ENCODE peak calls at places on chromosome 7, in seven cellular contexts. F is HCT116, Y is SK-N-SH, Z is K562, I is H1, B is HepG2, N is GM12878. M is an unnamed sample.

GRCh38 chr7:45384499-45384898 is 189.7 kb upstream of the ADCY1 start:
- DNase-seq in F (no peak), Y (no peak), Z (no peak), I (no peak), B (no peak), N (no peak), M (no peak)

GRCh38 chr7:110573862-110574528 is 516.9 kb upstream of the LRRN3 start:
- DNase-seq in F (peak), Y (no peak), Z (no peak), I (no peak), B (peak), N (no peak), M (no peak)

GRCh38 chr7:91249506-91250233 is 14.6 kb upstream of the FZD1 start:
- DNase-seq in F (no peak), Y (no peak), Z (no peak), I (no peak), B (no peak), N (no peak), M (no peak)

GRCh38 chr7:7103343-7104313 is 78.7 kb upstream of the C1GALT1 start:
- DNase-seq in F (peak), Y (peak), Z (peak), I (no peak), B (peak), N (peak), M (peak)

GRCh38 chr7:111518264-111518663 is 44.0 kb downstream of the IMMP2L start:
- DNase-seq in F (no peak), Y (no peak), Z (no peak), I (no peak), B (no peak), N (no peak), M (no peak)

GRCh38 chr7:55335786-55336185 is 29.4 kb upstream of the LANCL2 start:
- DNase-seq in F (no peak), Y (no peak), Z (no peak), I (no peak), B (no peak), N (no peak), M (no peak)

GRCh38 chr7:66921396-66921917 is 432 bp downstream of the TMEM248 start:
- DNase-seq in F (no peak), Y (peak), Z (peak), I (no peak), B (no peak), N (no peak), M (no peak)

GRCh38 chr7:104855826-104856225 is 158.2 kb upstream of the KMT2E start:
- DNase-seq in F (no peak), Y (no peak), Z (no peak), I (no peak), B (no peak), N (no peak), M (no peak)

GRCh38 chr7:124085168-124085567 is 52.3 kb upstream of the TMEM229A start:
- DNase-seq in F (no peak), Y (peak), Z (no peak), I (no peak), B (no peak), N (no peak), M (no peak)

GRCh38 chr7:17932770-17933169 is 7.5 kb downstream of the SNX13 start:
- DNase-seq in F (no peak), Y (no peak), Z (no peak), I (no peak), B (no peak), N (no peak), M (no peak)

GRCh38 chr7:106165328-106165727 is 53.2 kb upstream of the SYPL1 start:
- DNase-seq in F (no peak), Y (no peak), Z (no peak), I (no peak), B (no peak), N (no peak), M (no peak)

GRCh38 chr7:84855758-84856157 is 331.1 kb downstream of the SEMA3D start:
- DNase-seq in F (no peak), Y (no peak), Z (no peak), I (no peak), B (no peak), N (no peak), M (no peak)

GRCh38 chr7:128215281-128215680 is 25.8 kb upstream of the LEP start:
- DNase-seq in F (no peak), Y (no peak), Z (no peak), I (no peak), B (no peak), N (no peak), M (no peak)

GRCh38 chr7:38413784-38414183 is 140.3 kb upstream of the TARP start:
- DNase-seq in F (no peak), Y (no peak), Z (no peak), I (no peak), B (no peak), N (no peak), M (no peak)

GRCh38 chr7:119065966-119066365 is 841.5 kb downstream of the ANKRD7 start:
- DNase-seq in F (no peak), Y (no peak), Z (no peak), I (no peak), B (no peak), N (no peak), M (no peak)

GRCh38 chr7:156438011-156438410 is 202.6 kb upstream of the RNF32 start:
- DNase-seq in F (no peak), Y (no peak), Z (no peak), I (no peak), B (no peak), N (no peak), M (no peak)

GRCh38 chr7:111148134-111148533 is 57.2 kb downstream of the LRRN3 start:
- DNase-seq in F (no peak), Y (no peak), Z (no peak), I (no peak), B (no peak), N (no peak), M (no peak)

GRCh38 chr7:149293946-149294640 is 32.1 kb downstream of the ZNF783 start:
- DNase-seq in F (no peak), Y (peak), Z (no peak), I (no peak), B (no peak), N (no peak), M (no peak)

GRCh38 chr7:36217211-36217960 is 64.3 kb downstream of the EEPD1 start:
- DNase-seq in F (no peak), Y (no peak), Z (no peak), I (no peak), B (no peak), N (no peak), M (no peak)

GRCh38 chr7:80760292-80760691 is 121.8 kb downstream of the CD36 start:
- DNase-seq in F (no peak), Y (no peak), Z (no peak), I (no peak), B (peak), N (no peak), M (no peak)

GRCh38 chr7:1852781-1853618 is 182.9 kb downstream of the ELFN1 start:
- DNase-seq in F (no peak), Y (no peak), Z (no peak), I (no peak), B (no peak), N (no peak), M (no peak)

GRCh38 chr7:1850976-1851571 is 181.0 kb downstream of the ELFN1 start:
- DNase-seq in F (no peak), Y (no peak), Z (no peak), I (no peak), B (no peak), N (no peak), M (no peak)

GRCh38 chr7:1850111-1850975 is 180.3 kb downstream of the ELFN1 start:
- DNase-seq in F (no peak), Y (no peak), Z (no peak), I (no peak), B (no peak), N (no peak), M (no peak)

GRCh38 chr7:1853619-1854520 is 183.8 kb downstream of the ELFN1 start:
- DNase-seq in F (no peak), Y (no peak), Z (peak), I (no peak), B (no peak), N (no peak), M (no peak)

GRCh38 chr7:1851731-1852531 is 181.9 kb downstream of the ELFN1 start:
- DNase-seq in F (no peak), Y (no peak), Z (no peak), I (no peak), B (no peak), N (no peak), M (no peak)
- TF ChIP-seq YY1 in F (no peak), Y (no peak), Z (no peak), I (no peak), B (no peak), N (no peak), M (no peak)

DNA sequence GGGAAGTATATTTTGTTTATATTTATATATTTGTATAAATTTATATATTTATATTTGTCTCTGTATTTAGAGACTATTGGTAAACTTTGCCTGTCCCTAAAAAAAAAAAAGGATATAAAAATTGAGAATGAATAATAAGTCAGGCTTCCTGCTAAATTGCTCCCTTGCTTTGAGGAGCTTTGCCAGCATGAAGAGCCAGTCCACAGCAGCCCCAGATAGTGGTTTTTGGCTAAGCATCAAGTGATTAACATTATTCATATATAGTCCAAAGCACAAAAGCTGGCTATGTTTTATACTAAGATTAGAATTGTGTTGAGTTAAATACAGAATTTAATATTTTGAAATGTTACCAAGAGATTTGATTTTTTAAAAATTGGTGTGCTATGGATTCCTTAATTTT is 264.9 kb upstream of the FERD3L start:
- DNase-seq in F (no peak), Y (no peak), Z (no peak), I (no peak), B (no peak), N (no peak), M (no peak)
- TF ChIP-seq YY1 in F (no peak), Y (no peak), Z (no peak), I (no peak), B (no peak), N (no peak), M (no peak)

GRCh38 chr7:114415054-114415997 is 711 bp downstream of the FOXP2 start:
- DNase-seq in F (no peak), Y (no peak), Z (no peak), I (no peak), B (no peak), N (no peak), M (no peak)

GRCh38 chr7:114414151-114415053 is at the start of gene FOXP2:
- DNase-seq in F (no peak), Y (no peak), Z (no peak), I (no peak), B (peak), N (no peak), M (no peak)

GRCh38 chr7:114413741-114414140 is 874 bp upstream of the FOXP2 start:
- DNase-seq in F (no peak), Y (no peak), Z (no peak), I (no peak), B (no peak), N (no peak), M (no peak)

GRCh38 chr7:114409750-114410149 is 4.9 kb upstream of the FOXP2 start:
- DNase-seq in F (no peak), Y (no peak), Z (no peak), I (no peak), B (no peak), N (no peak), M (no peak)

GRCh38 chr7:114412548-114412947 is 2.1 kb upstream of the FOXP2 start:
- DNase-seq in F (no peak), Y (no peak), Z (no peak), I (no peak), B (no peak), N (no peak), M (no peak)
- TF ChIP-seq YY1 in F (no peak), Y (no peak), Z (no peak), I (no peak), B (no peak), N (no peak), M (no peak)

DNA sequence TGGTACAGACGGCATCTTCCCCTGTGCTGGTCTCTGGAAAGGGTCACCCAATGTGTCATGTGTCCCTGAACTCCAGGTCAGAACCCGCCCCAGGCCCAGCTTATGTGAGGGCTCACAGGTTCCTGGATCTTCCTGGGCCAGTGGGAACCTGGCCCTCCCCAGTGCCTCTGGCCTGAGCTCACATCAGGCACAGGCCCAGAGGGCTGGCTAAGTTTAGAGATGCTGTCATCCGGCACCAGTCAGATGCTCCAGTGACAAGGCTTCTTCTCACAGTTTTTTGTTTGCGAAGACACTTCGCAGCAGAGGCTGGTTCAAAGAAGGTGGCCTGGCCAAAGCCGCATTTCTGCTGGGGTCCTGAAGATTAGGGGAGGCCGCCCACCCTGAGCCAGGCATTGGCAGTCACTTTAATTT is 11.8 kb downstream of the CAMK2B start:
- DNase-seq in F (no peak), Y (no peak), Z (no peak), I (no peak), B (no peak), N (no peak), M (no peak)
- TF ChIP-seq YY1 in F (no peak), Y (no peak), Z (no peak), I (no peak), B (no peak), N (no peak), M (no peak)

DNA sequence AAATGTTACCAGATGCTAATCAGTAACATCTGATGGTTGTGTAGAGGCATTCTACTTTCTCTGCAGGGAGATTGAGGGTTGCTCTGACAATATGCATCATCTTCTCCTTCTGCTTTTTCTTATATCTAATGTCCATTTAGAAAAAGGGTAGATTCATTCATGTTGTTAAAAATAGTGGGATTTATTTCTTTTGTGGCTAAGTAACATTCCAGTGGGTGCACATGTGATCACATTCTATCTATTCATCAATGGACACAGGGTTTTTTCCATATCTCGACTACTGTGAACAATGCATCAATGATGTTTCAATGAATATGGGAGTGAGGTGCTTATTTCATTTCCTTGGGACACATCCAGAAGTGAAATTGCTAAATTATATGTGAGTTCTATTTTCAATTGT is 103.9 kb downstream of the CRPPA start:
- DNase-seq in F (no peak), Y (no peak), Z (no peak), I (no peak), B (no peak), N (no peak), M (no peak)
- TF ChIP-seq YY1 in F (no peak), Y (no peak), Z (no peak), I (no peak), B (no peak), N (no peak), M (no peak)

GRCh38 chr7:2210551-2211258 is 22.0 kb downstream of the MAD1L1 start:
- DNase-seq in F (no peak), Y (no peak), Z (no peak), I (no peak), B (no peak), N (no peak), M (no peak)
- TF ChIP-seq YY1 in F (no peak), Y (no peak), Z (no peak), I (no peak), B (no peak), N (no peak), M (no peak)

GRCh38 chr7:121084748-121085336 is 96.3 kb downstream of the CPED1 start:
- DNase-seq in F (no peak), Y (peak), Z (no peak), I (no peak), B (peak), N (no peak), M (no peak)
- TF ChIP-seq YY1 in F (no peak), Y (peak), Z (no peak), I (no peak), B (no peak), N (no peak), M (no peak)

M was measured in NT2/D1.